ENCODE peak calls at places on chromosomes 7 and 10, in four cellular contexts. N is left ventricle myocardium inferior, L is HCT116, J is body of pancreas. M is an unnamed sample.

GRCh38 chr7:5594616-5595544 is 171.2 kb upstream of the TNRC18 start:
- DNase-seq in L (no peak), J (no peak), N (no peak), M (peak; percentile 73)

GRCh38 chr7:91852263-91852741 is 28.2 kb downstream of the MTERF1 start:
- DNase-seq in J (no peak), L (no peak), N (no peak), M (no peak)

GRCh38 chr10:114491933-114492332 is 87.6 kb upstream of the AFAP1L2 start:
- DNase-seq in L (no peak), N (no peak), J (no peak), M (peak; percentile 65)

GRCh38 chr7:112745635-112746034 is 44.6 kb downstream of the TMEM168 start:
- DNase-seq in J (no peak), N (no peak), L (no peak), M (no peak)

GRCh38 chr10:125700355-125700911 is 17.5 kb upstream of the TEX36 start:
- DNase-seq in L (no peak), J (no peak), N (no peak), M (no peak)

GRCh38 chr10:132357286-132358058 is 25.5 kb downstream of the LRRC27 start:
- DNase-seq in J (no peak), N (no peak), L (no peak), M (no peak)

GRCh38 chr10:31353574-31353973 is 34.6 kb downstream of the ZEB1 start:
- DNase-seq in N (no peak), L (peak; percentile 82), J (no peak), M (no peak)

GRCh38 chr7:12571691-12572090 is 1.2 kb downstream of the SCIN start:
- DNase-seq in N (no peak), J (no peak), L (no peak), M (no peak)

GRCh38 chr10:4770766-4771553 is 55.0 kb upstream of the AKR1E2 start:
- DNase-seq in L (peak; percentile 81), J (no peak), N (no peak), M (no peak)

GRCh38 chr7:23654508-23654907 is 25.5 kb upstream of the FAM221A start:
- DNase-seq in L (peak; percentile 43), J (peak; percentile 79), N (no peak), M (no peak)

GRCh38 chr7:70241776-70242175 is 643.5 kb downstream of the AUTS2 start:
- DNase-seq in N (no peak), L (no peak), J (no peak), M (no peak)

GRCh38 chr7:175955-176354 is 16.4 kb upstream of the FAM20C start:
- DNase-seq in N (no peak), L (no peak), J (no peak), M (no peak)

GRCh38 chr7:21086688-21087087 is 300.0 kb upstream of the SP8 start:
- DNase-seq in J (peak; percentile 22), L (no peak), N (no peak), M (no peak)

GRCh38 chr10:116168329-116168728 is 104.7 kb downstream of the GFRA1 start:
- DNase-seq in L (no peak), N (no peak), J (no peak), M (no peak)

GRCh38 chr10:16967000-16967865 is 150.0 kb upstream of the RSU1 start:
- DNase-seq in J (no peak), N (no peak), L (no peak), M (no peak)

GRCh38 chr10:16968722-16969055 is 151.5 kb upstream of the RSU1 start:
- DNase-seq in L (no peak), J (no peak), N (no peak), M (no peak)

GRCh38 chr10:16965740-16966447 is 148.7 kb upstream of the RSU1 start:
- DNase-seq in L (peak; percentile 72), N (no peak), J (peak; percentile 65), M (peak; percentile 38)

GRCh38 chr10:16965242-16965620 is 148.0 kb upstream of the RSU1 start:
- DNase-seq in J (no peak), L (no peak), N (no peak), M (no peak)

GRCh38 chr10:16967866-16968721 is 150.9 kb upstream of the RSU1 start:
- DNase-seq in L (peak; percentile 8), J (peak; percentile 30), N (no peak), M (peak; percentile 63)
- H3K4me1 ChIP-seq in L (peaks cover 36% of the 10 kb centered on the region), J (no peaks in the 10 kb centered on the region), N (peaks cover 36% of the 10 kb centered on the region), M (peaks cover 7% of the 10 kb centered on the region)

GRCh38 chr10:110421512-110422138 is 76.1 kb upstream of the DUSP5 start:
- DNase-seq in L (no peak), J (no peak), N (no peak), M (no peak)

GRCh38 chr10:110422548-110422947 is 75.2 kb upstream of the DUSP5 start:
- DNase-seq in J (no peak), N (no peak), L (no peak), M (no peak)

GRCh38 chr10:110416776-110417732 is 80.7 kb upstream of the DUSP5 start:
- DNase-seq in L (no peak), J (no peak), N (no peak), M (no peak)

GRCh38 chr10:110420401-110421193 is 77.1 kb upstream of the DUSP5 start:
- DNase-seq in N (no peak), L (no peak), J (peak; percentile 79), M (peak; percentile 67)

GRCh38 chr10:110419265-110419664 is 78.4 kb upstream of the DUSP5 start:
- DNase-seq in J (no peak), L (no peak), N (no peak), M (no peak)
- H3K4me1 ChIP-seq in J (no peaks in the 10 kb centered on the region), L (peaks cover 67% of the 10 kb centered on the region), N (peaks cover 46% of the 10 kb centered on the region), M (peaks cover 10% of the 10 kb centered on the region)

GRCh38 chr7:142862401-142863400 is 7.8 kb downstream of the EPHB6 start:
- DNase-seq in J (no peak), N (no peak), L (no peak), M (no peak)
- H3K4me1 ChIP-seq in J (peaks cover 5% of the 10 kb centered on the region), N (no peaks in the 10 kb centered on the region), L (peaks cover 5% of the 10 kb centered on the region), M (no peaks in the 10 kb centered on the region)

GRCh38 chr7:47602272-47603004 is 20.5 kb upstream of the TNS3 start:
- DNase-seq in L (no peak), N (no peak), J (no peak), M (no peak)
- H3K4me1 ChIP-seq in L (peaks cover 34% of the 10 kb centered on the region), N (peaks cover 14% of the 10 kb centered on the region), J (peaks cover 59% of the 10 kb centered on the region), M (peaks cover 13% of the 10 kb centered on the region)

GRCh38 chr10:97757471-97757870 is 14.3 kb downstream of the SFRP5 start:
- DNase-seq in N (no peak), J (no peak), L (no peak), M (no peak)
- H3K4me1 ChIP-seq in N (peaks cover 3% of the 10 kb centered on the region), J (peaks cover 17% of the 10 kb centered on the region), L (no peaks in the 10 kb centered on the region), M (no peaks in the 10 kb centered on the region)

GRCh38 chr10:119811122-119811521 is 61.5 kb downstream of the MCMBP start:
- DNase-seq in J (no peak), L (no peak), N (no peak), M (no peak)

GRCh38 chr10:119805702-119806230 is 66.9 kb downstream of the MCMBP start:
- DNase-seq in L (no peak), N (no peak), J (no peak), M (no peak)

GRCh38 chr10:119812684-119813083 is 60.0 kb downstream of the MCMBP start:
- DNase-seq in N (no peak), L (no peak), J (no peak), M (no peak)

GRCh38 chr10:119806334-119807130 is 66.1 kb downstream of the MCMBP start:
- DNase-seq in L (no peak), N (no peak), J (no peak), M (no peak)

DNA sequence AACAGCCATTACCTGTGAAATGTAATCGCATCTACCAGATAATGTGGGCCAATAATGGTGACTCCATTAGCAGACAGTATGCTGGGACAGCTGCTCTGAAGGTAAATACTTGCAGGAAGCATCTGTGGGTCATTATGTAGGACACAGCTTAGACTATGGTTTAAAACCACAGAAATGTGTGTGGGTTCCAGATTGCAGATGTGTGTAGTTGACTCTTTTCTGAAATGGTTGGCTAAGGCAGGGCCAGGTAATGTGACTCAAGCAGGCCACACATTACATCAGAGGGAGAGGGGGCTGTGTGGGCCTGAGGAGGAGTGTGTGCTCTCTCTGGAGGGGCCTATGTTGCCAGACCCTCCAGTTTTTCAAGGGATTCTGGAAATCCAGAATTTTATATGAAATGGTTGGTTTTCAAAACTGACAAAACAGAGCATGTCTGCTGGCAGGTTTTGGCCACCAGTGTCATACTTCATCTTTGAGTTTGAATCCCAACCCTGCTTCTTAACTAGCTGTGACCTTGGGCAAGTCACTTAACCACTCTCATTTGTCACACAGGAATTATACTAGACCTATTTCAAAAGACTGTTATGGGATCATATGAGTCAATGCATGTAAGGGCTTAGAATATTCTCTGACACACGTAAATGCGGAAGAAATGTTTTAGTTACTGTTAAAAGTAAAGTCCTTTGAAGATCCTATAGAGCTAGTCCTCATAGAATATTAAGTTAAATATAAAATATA is 64.5 kb downstream of the MCMBP start:
- DNase-seq in L (no peak), J (no peak), N (no peak), M (no peak)
- H3K4me1 ChIP-seq in L (no peaks in the 10 kb centered on the region), J (peaks cover 6% of the 10 kb centered on the region), N (peaks cover 9% of the 10 kb centered on the region), M (no peaks in the 10 kb centered on the region)

GRCh38 chr7:1952169-1952760 is 280.5 kb downstream of the MAD1L1 start:
- DNase-seq in N (no peak), L (no peak), J (no peak), M (peak; percentile 27)

GRCh38 chr7:1954366-1955004 is 278.3 kb downstream of the MAD1L1 start:
- DNase-seq in J (no peak), N (no peak), L (no peak), M (no peak)

GRCh38 chr7:1951600-1951999 is 281.1 kb downstream of the MAD1L1 start:
- DNase-seq in L (no peak), N (peak; percentile 3), J (no peak), M (peak; percentile 39)

GRCh38 chr7:1953199-1954190 is 279.2 kb downstream of the MAD1L1 start:
- DNase-seq in J (no peak), N (no peak), L (no peak), M (peak; percentile 42)

GRCh38 chr7:1952781-1953180 is 280.0 kb downstream of the MAD1L1 start:
- DNase-seq in N (no peak), L (no peak), J (no peak), M (peak; percentile 24)
- H3K4me1 ChIP-seq in N (peaks cover 13% of the 10 kb centered on the region), L (no peaks in the 10 kb centered on the region), J (no peaks in the 10 kb centered on the region), M (peaks cover 4% of the 10 kb centered on the region)

GRCh38 chr10:32955790-32956189 is 2.2 kb downstream of the ITGB1 start:
- DNase-seq in J (no peak), N (no peak), L (no peak), M (no peak)

GRCh38 chr10:32958085-32958991 is at the start of gene ITGB1:
- DNase-seq in L (peak; percentile 83), J (peak; percentile 97), N (peak; percentile 98), M (peak; percentile 99)

GRCh38 chr10:32956365-32957197 is 1.4 kb downstream of the ITGB1 start:
- DNase-seq in N (no peak), J (no peak), L (no peak), M (no peak)

GRCh38 chr10:32958992-32959703 is 1.1 kb upstream of the ITGB1 start:
- DNase-seq in J (no peak), N (no peak), L (no peak), M (no peak)

GRCh38 chr10:32957341-32958084 is 517 bp downstream of the ITGB1 start:
- DNase-seq in N (peak; percentile 60), L (no peak), J (peak; percentile 64), M (peak; percentile 87)
- H3K4me1 ChIP-seq in N (peaks cover 95% of the 10 kb centered on the region), L (peaks cover 83% of the 10 kb centered on the region), J (peaks cover 68% of the 10 kb centered on the region), M (peaks cover 4% of the 10 kb centered on the region)

M was measured in right cardiac atrium.